ENCODE peak calls at places on chromosomes 13 and 19, in four cellular contexts. E, Y, X and P are unnamed samples.

GRCh38 chr19:46409146-46409545 is 4.2 kb downstream of the CCDC8 start:
- DNase-seq in Y (no peak), X (no peak), E (no peak), P (no peak)

GRCh38 chr13:27259831-27260230 is 8.5 kb downstream of the RPL21 start:
- DNase-seq in Y (no peak), X (no peak), E (no peak), P (no peak)

GRCh38 chr13:72970956-72971355 is 87.8 kb upstream of the KLF5 start:
- DNase-seq in X (no peak), E (no peak), Y (no peak), P (no peak)

GRCh38 chr19:45828523-45828922 is 13.4 kb upstream of the RSPH6A start:
- DNase-seq in X (no peak), E (no peak), Y (no peak), P (no peak)

GRCh38 chr19:5908773-5909442 is 4.2 kb downstream of the VMAC start:
- DNase-seq in E (no peak), Y (no peak), X (no peak), P (no peak)

GRCh38 chr13:36288794-36289391 is 8.7 kb downstream of the CCDC169 start:
- DNase-seq in E (no peak), Y (no peak), X (no peak), P (no peak)

GRCh38 chr13:109336730-109337129 is 449.7 kb downstream of the IRS2 start:
- DNase-seq in Y (no peak), E (no peak), X (no peak), P (no peak)

GRCh38 chr13:51325837-51326236 is 13.7 kb upstream of the SERPINE3 start:
- DNase-seq in X (no peak), Y (no peak), E (no peak), P (no peak)

GRCh38 chr13:63408227-63409202 is 1992.9 kb upstream of the PCDH20 start:
- DNase-seq in E (no peak), X (no peak), Y (no peak), P (no peak)

GRCh38 chr19:33438016-33438671 is 64.6 kb downstream of the CEBPG start:
- DNase-seq in E (no peak), Y (no peak), X (peak; percentile 69), P (no peak)

GRCh38 chr13:95497307-95497943 is 55.1 kb upstream of the CLDN10 start:
- DNase-seq in X (peak; percentile 68), Y (no peak), E (no peak), P (peak; percentile 94)

GRCh38 chr19:40689339-40690049 is 957 bp downstream of the NUMBL start:
- DNase-seq in X (peak; percentile 59), E (no peak), Y (no peak), P (peak; percentile 40)

GRCh38 chr19:28847468-28847867 is 365.5 kb downstream of the UQCRFS1 start:
- DNase-seq in E (no peak), X (no peak), Y (no peak), P (no peak)

GRCh38 chr19:24004166-24004565 is 82.8 kb upstream of the ZNF254 start:
- DNase-seq in Y (no peak), X (no peak), E (no peak), P (no peak)

DNA sequence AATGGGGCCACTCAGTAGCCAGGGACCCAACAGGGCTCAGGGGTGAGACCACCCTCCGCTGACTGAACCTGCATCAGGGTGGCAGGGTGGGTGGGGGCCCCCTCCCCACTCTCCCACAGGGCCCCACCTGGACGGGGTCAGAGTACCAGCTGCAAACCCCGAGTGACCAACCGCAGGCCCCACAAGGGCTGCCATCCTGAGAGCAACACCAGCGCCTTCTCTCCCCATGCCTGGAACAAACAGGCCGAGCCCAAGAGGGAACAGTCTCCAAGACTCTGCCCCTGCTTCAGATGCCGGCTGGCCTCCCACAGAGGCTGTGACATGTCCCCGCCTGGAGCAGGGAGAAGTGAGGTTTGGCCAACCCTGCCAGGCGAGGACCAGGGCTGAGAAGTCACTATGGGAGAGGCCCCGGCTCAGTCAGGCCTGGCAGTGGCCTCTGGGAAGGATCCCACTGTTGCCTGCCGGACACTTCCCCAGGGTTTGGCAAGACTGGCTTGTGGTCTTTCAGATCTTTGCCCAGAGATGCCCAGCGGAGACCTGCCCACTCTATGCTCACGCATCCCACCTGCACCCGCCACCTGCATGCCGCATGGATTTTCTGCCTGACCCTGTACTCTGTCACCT is 27.2 kb downstream of the MPND start:
- DNase-seq in E (no peak), X (no peak), Y (no peak), P (no peak)
- H3K27ac ChIP-seq in E (peak overlapping the region; percentile 67), X (no peak overlapping the region), Y (no peak overlapping the region), P (no peak overlapping the region)

DNA sequence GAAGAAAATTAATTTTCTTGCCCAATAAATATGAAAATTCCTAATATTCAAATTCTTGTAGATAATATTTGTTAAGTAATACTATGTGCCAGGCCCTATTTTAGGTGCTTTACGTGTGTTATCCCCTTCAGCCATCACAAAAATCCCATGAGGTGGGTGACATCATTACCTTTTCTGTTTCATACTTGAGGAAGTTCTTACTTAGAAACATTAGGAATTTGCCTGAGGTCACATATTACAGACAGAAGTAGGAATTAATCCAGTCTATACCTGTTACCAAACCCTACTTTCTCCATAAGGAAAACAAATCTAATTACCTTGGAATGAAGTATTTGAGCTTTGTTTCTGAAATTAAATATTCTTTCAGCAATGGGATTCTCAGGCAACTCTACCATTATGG is 336.1 kb downstream of the GPC6 start:
- DNase-seq in E (no peak), Y (no peak), X (no peak), P (no peak)
- H3K27ac ChIP-seq in E (no peak overlapping the region), Y (no peak overlapping the region), X (no peak overlapping the region), P (no peak overlapping the region)

DNA sequence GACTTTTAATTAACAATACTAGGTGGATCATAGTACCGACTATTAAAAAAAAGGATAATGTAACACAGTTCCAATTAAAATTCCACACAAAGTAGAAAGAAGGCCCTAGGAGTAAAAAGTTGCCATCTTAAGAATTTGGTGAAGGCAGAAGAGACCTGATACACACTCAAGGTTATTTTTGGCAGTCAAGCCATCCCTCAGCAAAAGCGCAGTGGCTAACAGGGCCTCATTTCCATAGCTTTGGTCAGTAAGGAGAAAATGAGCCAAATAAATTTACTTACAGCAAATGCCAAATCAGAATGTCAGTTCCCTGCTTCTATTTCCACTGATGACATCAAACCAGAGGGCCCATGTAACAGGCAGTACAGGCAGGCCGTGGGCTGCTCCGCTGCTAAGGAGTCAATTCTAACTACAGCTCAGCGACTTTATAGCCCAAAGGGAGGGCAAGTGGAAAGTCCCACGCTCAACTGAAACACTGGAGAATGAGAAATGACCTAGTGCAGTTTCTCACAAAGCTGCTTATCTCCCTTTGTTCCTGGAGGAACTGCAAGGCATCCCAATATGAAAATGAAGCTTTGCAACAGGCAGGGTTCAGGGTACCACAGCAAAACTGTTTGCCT is 6.3 kb downstream of the ARGLU1 start:
- DNase-seq in Y (no peak), E (no peak), X (no peak), P (no peak)
- H3K27ac ChIP-seq in Y (peak overlapping the region; percentile 31), E (no peak overlapping the region), X (peak overlapping the region; percentile 18), P (no peak overlapping the region)

GRCh38 chr19:44685877-44686276 is 13.1 kb upstream of the CEACAM16 start:
- DNase-seq in Y (no peak), E (no peak), X (no peak), P (peak; percentile 48)
- H3K27ac ChIP-seq in Y (no peak overlapping the region), E (no peak overlapping the region), X (no peak overlapping the region), P (no peak overlapping the region)

GRCh38 chr19:11088508-11089253 is 582 bp upstream of the LDLR start:
- DNase-seq in E (no peak), X (no peak), Y (no peak), P (no peak)

GRCh38 chr19:11089254-11090013 is at the start of gene LDLR:
- DNase-seq in Y (peak; percentile 63), X (peak; percentile 85), E (peak; percentile 55), P (peak; percentile 89)

GRCh38 chr19:11092181-11092538 is 2.9 kb downstream of the LDLR start:
- DNase-seq in X (no peak), Y (no peak), E (no peak), P (no peak)

GRCh38 chr19:11090264-11091032 is 1.2 kb downstream of the LDLR start:
- DNase-seq in X (peak; percentile 99), E (peak; percentile 97), Y (peak; percentile 96), P (peak; percentile 99)

GRCh38 chr19:11091343-11092153 is 2.3 kb downstream of the LDLR start:
- DNase-seq in X (no peak), E (peak; percentile 34), Y (peak; percentile 60), P (peak; percentile 78)
- H3K27ac ChIP-seq in X (peak overlapping the region; percentile 97), E (peak overlapping the region; percentile 97), Y (peak overlapping the region; percentile 99), P (peak overlapping the region; percentile 90)

GRCh38 chr19:37251308-37252229 is 33.6 kb downstream of the ZNF383 start:
- DNase-seq in X (peak; percentile 90), E (no peak), Y (peak; percentile 10), P (peak; percentile 86)
- H3K27ac ChIP-seq in X (peak overlapping the region; percentile 78), E (no peak overlapping the region), Y (no peak overlapping the region), P (peak overlapping the region; percentile 66)

DNA sequence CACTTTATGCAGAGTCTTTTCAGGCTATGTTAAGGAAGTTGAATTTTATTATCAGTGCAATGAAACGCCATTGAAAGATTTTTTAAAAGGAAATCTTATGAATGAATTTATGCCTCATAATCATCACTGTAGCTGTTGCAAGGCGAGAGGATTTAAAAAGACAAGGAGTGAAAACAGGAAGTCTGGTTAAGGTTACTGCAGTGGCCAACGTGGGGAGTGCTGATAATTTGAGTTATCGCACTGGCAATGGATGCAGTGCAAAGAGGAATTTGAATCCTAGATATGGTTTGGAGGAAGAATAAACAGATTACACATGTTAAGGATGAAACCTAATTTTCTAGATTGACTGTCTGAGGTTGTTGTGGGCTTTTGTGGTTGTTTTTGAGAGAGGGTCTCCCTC is 253.7 kb downstream of the DACH1 start:
- DNase-seq in X (no peak), Y (no peak), E (no peak), P (no peak)
- H3K27ac ChIP-seq in X (no peak overlapping the region), Y (no peak overlapping the region), E (no peak overlapping the region), P (peak overlapping the region; percentile 57)

GRCh38 chr19:18306903-18307681 is 15.8 kb downstream of the LSM4 start:
- DNase-seq in E (no peak), Y (no peak), X (peak; percentile 56), P (no peak)
- H3K27ac ChIP-seq in E (peak overlapping the region; percentile 59), Y (peak overlapping the region; percentile 98), X (peak overlapping the region; percentile 39), P (no peak overlapping the region)